ENCODE peak calls at places on chromosome 4, in six cellular contexts. One of them, this sample, is unnamed.
A peak's percentile ranks its signal among the peaks of the same experiment; 100 is the strongest.

GRCh38 chr4:99949999-99950912 is at the start of gene H2AZ1:
- DNase-seq in activated CD4-positive, alpha-beta T cell treated with anti-CD3 and anti-CD28 coated beads for 24 hours: peak; percentile 96
- DNase-seq in NCI-H2029: peak; percentile 98
- DNase-seq in RPMI7951: peak; percentile 97
- DNase-seq in ascending aorta: peak; percentile 98
- DNase-seq in midbrain: peak; percentile 99
- DNase-seq in this sample: peak; percentile 87

GRCh38 chr4:43718369-43718768 is 730.2 kb downstream of the KCTD8 start:
- DNase-seq in NCI-H2029: no peak
- DNase-seq in activated CD4-positive, alpha-beta T cell treated with anti-CD3 and anti-CD28 coated beads for 24 hours: no peak
- DNase-seq in midbrain: no peak
- DNase-seq in ascending aorta: no peak
- DNase-seq in RPMI7951: no peak
- DNase-seq in this sample: no peak

GRCh38 chr4:17544205-17544604 is 29.2 kb downstream of the CLRN2 start:
- DNase-seq in NCI-H2029: peak; percentile 88
- DNase-seq in RPMI7951: peak; percentile 37
- DNase-seq in midbrain: peak; percentile 93
- DNase-seq in ascending aorta: no peak
- DNase-seq in activated CD4-positive, alpha-beta T cell treated with anti-CD3 and anti-CD28 coated beads for 24 hours: no peak
- DNase-seq in this sample: peak; percentile 84

GRCh38 chr4:107564326-107564725 is 155.7 kb downstream of the PAPSS1 start:
- DNase-seq in RPMI7951: no peak
- DNase-seq in ascending aorta: no peak
- DNase-seq in midbrain: no peak
- DNase-seq in NCI-H2029: no peak
- DNase-seq in activated CD4-positive, alpha-beta T cell treated with anti-CD3 and anti-CD28 coated beads for 24 hours: no peak
- DNase-seq in this sample: no peak

GRCh38 chr4:3412257-3413020 is 29.3 kb upstream of the HGFAC start:
- DNase-seq in NCI-H2029: no peak
- DNase-seq in ascending aorta: no peak
- DNase-seq in midbrain: no peak
- DNase-seq in activated CD4-positive, alpha-beta T cell treated with anti-CD3 and anti-CD28 coated beads for 24 hours: no peak
- DNase-seq in RPMI7951: no peak
- DNase-seq in this sample: no peak

GRCh38 chr4:24763631-24764302 is 31.6 kb upstream of the SOD3 start:
- DNase-seq in NCI-H2029: peak; percentile 23
- DNase-seq in activated CD4-positive, alpha-beta T cell treated with anti-CD3 and anti-CD28 coated beads for 24 hours: no peak
- DNase-seq in RPMI7951: peak; percentile 84
- DNase-seq in midbrain: no peak
- DNase-seq in ascending aorta: no peak
- DNase-seq in this sample: no peak

GRCh38 chr4:19301527-19301926 is 950.2 kb upstream of the SLIT2 start:
- DNase-seq in midbrain: no peak
- DNase-seq in NCI-H2029: no peak
- DNase-seq in activated CD4-positive, alpha-beta T cell treated with anti-CD3 and anti-CD28 coated beads for 24 hours: no peak
- DNase-seq in ascending aorta: no peak
- DNase-seq in RPMI7951: no peak
- DNase-seq in this sample: no peak

GRCh38 chr4:40421839-40422238 is 86.7 kb downstream of the CHRNA9 start:
- DNase-seq in RPMI7951: no peak
- DNase-seq in NCI-H2029: no peak
- DNase-seq in activated CD4-positive, alpha-beta T cell treated with anti-CD3 and anti-CD28 coated beads for 24 hours: no peak
- DNase-seq in ascending aorta: no peak
- DNase-seq in midbrain: no peak
- DNase-seq in this sample: no peak

This sample was measured in NCI-H774.